ENCODE peak calls at places on chromosome 22, in ten cellular contexts. One of them, this sample, is unnamed.

GRCh38 chr22:17699696-17700330 is 61.3 kb downstream of the BCL2L13 start:
- DNase-seq in GM23338: no peak
- DNase-seq in skeletal muscle cell: no peak
- DNase-seq in brain microvascular endothelial cell: no peak
- DNase-seq in cardiac fibroblast: no peak
- DNase-seq in ascending aorta: no peak
- DNase-seq in fibroblast of the aortic adventitia: no peak
- DNase-seq in cardiac muscle cell: no peak
- DNase-seq in GM12865: no peak
- DNase-seq in colonic mucosa: no peak
- DNase-seq in this sample: no peak

GRCh38 chr22:44698531-44699421 is 3.2 kb upstream of the PRR5 start:
- DNase-seq in GM12865: no peak
- DNase-seq in cardiac fibroblast: peak; percentile 92
- DNase-seq in cardiac muscle cell: peak; percentile 93
- DNase-seq in skeletal muscle cell: peak; percentile 56
- DNase-seq in ascending aorta: no peak
- DNase-seq in GM23338: peak; percentile 71
- DNase-seq in fibroblast of the aortic adventitia: peak; percentile 97
- DNase-seq in brain microvascular endothelial cell: peak; percentile 57
- DNase-seq in colonic mucosa: no peak
- DNase-seq in this sample: peak; percentile 87

GRCh38 chr22:38257170-38257569 is 15.6 kb downstream of the TMEM184B start:
- DNase-seq in cardiac muscle cell: peak; percentile 79
- DNase-seq in cardiac fibroblast: peak; percentile 78
- DNase-seq in GM23338: no peak
- DNase-seq in brain microvascular endothelial cell: no peak
- DNase-seq in GM12865: no peak
- DNase-seq in ascending aorta: no peak
- DNase-seq in colonic mucosa: no peak
- DNase-seq in skeletal muscle cell: no peak
- DNase-seq in fibroblast of the aortic adventitia: peak; percentile 82
- DNase-seq in this sample: no peak

GRCh38 chr22:24427500-24428164 is at the start of gene ADORA2A:
- DNase-seq in skeletal muscle cell: no peak
- DNase-seq in ascending aorta: no peak
- DNase-seq in cardiac fibroblast: no peak
- DNase-seq in cardiac muscle cell: no peak
- DNase-seq in brain microvascular endothelial cell: no peak
- DNase-seq in GM23338: peak; percentile 23
- DNase-seq in colonic mucosa: peak; percentile 51
- DNase-seq in fibroblast of the aortic adventitia: no peak
- DNase-seq in GM12865: peak; percentile 88
- DNase-seq in this sample: no peak

GRCh38 chr22:39419096-39419495 is 19.5 kb downstream of the TAB1 start:
- DNase-seq in fibroblast of the aortic adventitia: no peak
- DNase-seq in colonic mucosa: no peak
- DNase-seq in cardiac muscle cell: no peak
- DNase-seq in cardiac fibroblast: no peak
- DNase-seq in brain microvascular endothelial cell: no peak
- DNase-seq in ascending aorta: no peak
- DNase-seq in skeletal muscle cell: no peak
- DNase-seq in GM12865: no peak
- DNase-seq in GM23338: no peak
- DNase-seq in this sample: no peak

GRCh38 chr22:38477515-38477914 is 9.6 kb downstream of the KDELR3 start:
- DNase-seq in cardiac fibroblast: no peak
- DNase-seq in brain microvascular endothelial cell: no peak
- DNase-seq in ascending aorta: peak; percentile 51
- DNase-seq in GM12865: no peak
- DNase-seq in skeletal muscle cell: no peak
- DNase-seq in colonic mucosa: no peak
- DNase-seq in GM23338: no peak
- DNase-seq in cardiac muscle cell: no peak
- DNase-seq in fibroblast of the aortic adventitia: no peak
- DNase-seq in this sample: no peak

GRCh38 chr22:42283288-42284229 is 13.1 kb upstream of the TCF20 start:
- DNase-seq in brain microvascular endothelial cell: no peak
- DNase-seq in skeletal muscle cell: no peak
- DNase-seq in fibroblast of the aortic adventitia: no peak
- DNase-seq in GM23338: no peak
- DNase-seq in GM12865: no peak
- DNase-seq in cardiac fibroblast: no peak
- DNase-seq in colonic mucosa: no peak
- DNase-seq in cardiac muscle cell: peak; percentile 27
- DNase-seq in ascending aorta: no peak
- DNase-seq in this sample: peak; percentile 75

GRCh38 chr22:17501679-17502285 is 61.5 kb upstream of the SLC25A18 start:
- DNase-seq in GM12865: peak; percentile 80
- DNase-seq in cardiac muscle cell: peak; percentile 85
- DNase-seq in skeletal muscle cell: peak; percentile 26
- DNase-seq in GM23338: peak; percentile 81
- DNase-seq in cardiac fibroblast: peak; percentile 84
- DNase-seq in ascending aorta: no peak
- DNase-seq in fibroblast of the aortic adventitia: peak; percentile 82
- DNase-seq in colonic mucosa: peak; percentile 29
- DNase-seq in brain microvascular endothelial cell: peak; percentile 63
- DNase-seq in this sample: peak; percentile 55

GRCh38 chr22:41782316-41782715 is 18.2 kb upstream of the CCDC134 start:
- DNase-seq in skeletal muscle cell: no peak
- DNase-seq in GM23338: no peak
- DNase-seq in colonic mucosa: no peak
- DNase-seq in cardiac fibroblast: no peak
- DNase-seq in brain microvascular endothelial cell: no peak
- DNase-seq in fibroblast of the aortic adventitia: no peak
- DNase-seq in cardiac muscle cell: no peak
- DNase-seq in ascending aorta: no peak
- DNase-seq in GM12865: no peak
- DNase-seq in this sample: no peak

DNA sequence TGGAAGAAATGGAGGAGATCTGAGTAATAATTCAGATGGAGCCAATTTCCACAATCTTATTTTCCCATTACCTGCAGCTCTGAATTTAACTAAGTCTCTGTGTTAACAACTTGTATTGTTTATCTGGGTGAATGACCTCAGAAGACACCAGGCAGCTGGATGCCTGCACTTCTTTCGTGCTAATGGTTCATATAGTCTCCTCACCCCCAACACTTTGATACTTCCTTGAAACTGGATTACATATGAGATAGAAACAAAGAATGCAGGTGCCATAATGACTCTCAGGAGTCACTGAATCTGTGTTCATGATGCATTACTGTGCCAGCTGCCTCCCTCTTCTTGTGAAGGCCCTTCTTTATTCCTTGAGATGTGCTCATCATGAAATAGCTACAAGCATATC is 125.6 kb upstream of the VPREB1 start:
- DNase-seq in ascending aorta: no peak
- DNase-seq in colonic mucosa: no peak
- DNase-seq in fibroblast of the aortic adventitia: no peak
- DNase-seq in skeletal muscle cell: no peak
- DNase-seq in cardiac fibroblast: no peak
- DNase-seq in GM23338: no peak
- DNase-seq in brain microvascular endothelial cell: no peak
- DNase-seq in GM12865: no peak
- DNase-seq in cardiac muscle cell: no peak
- DNase-seq in this sample: no peak
- H3K4me3 ChIP-seq in ascending aorta: no peak overlapping the region
- H3K4me3 ChIP-seq in colonic mucosa: no peak overlapping the region
- H3K4me3 ChIP-seq in fibroblast of the aortic adventitia: no peak overlapping the region
- H3K4me3 ChIP-seq in skeletal muscle cell: no peak overlapping the region
- H3K4me3 ChIP-seq in cardiac fibroblast: no peak overlapping the region
- H3K4me3 ChIP-seq in GM23338: no peak overlapping the region
- H3K4me3 ChIP-seq in brain microvascular endothelial cell: no peak overlapping the region
- H3K4me3 ChIP-seq in GM12865: no peak overlapping the region
- H3K4me3 ChIP-seq in cardiac muscle cell: no peak overlapping the region
- H3K4me3 ChIP-seq in this sample: no peak overlapping the region

DNA sequence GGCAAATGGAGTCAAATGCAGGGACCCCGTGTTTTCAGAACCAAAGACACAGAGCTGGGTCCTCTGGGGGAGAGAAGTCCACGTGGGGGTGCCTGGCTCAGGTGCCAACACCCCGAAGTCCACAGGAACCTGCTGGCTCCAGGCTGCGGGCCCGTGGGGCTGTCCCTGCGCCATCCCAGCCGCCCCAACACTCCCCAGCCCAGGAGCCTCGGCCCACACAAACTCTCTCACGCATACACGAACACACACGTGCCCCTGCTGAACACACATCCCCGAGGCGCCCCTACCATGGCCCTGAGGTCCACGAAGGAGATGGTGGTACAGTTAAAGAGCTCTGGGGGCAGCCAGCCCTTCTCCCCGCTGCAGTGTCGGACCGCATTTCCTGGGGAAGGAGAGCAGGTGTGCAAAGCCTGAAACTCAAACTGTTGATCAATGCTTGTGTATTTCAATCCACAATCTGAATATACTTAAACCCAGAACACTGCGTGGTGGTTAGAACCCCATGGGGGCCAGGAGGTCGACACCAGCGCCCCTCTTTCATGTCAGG is 54.7 kb downstream of the TRMU start:
- DNase-seq in GM23338: no peak
- DNase-seq in colonic mucosa: no peak
- DNase-seq in GM12865: no peak
- DNase-seq in brain microvascular endothelial cell: no peak
- DNase-seq in fibroblast of the aortic adventitia: no peak
- DNase-seq in skeletal muscle cell: no peak
- DNase-seq in cardiac muscle cell: no peak
- DNase-seq in cardiac fibroblast: no peak
- DNase-seq in ascending aorta: no peak
- DNase-seq in this sample: no peak
- H3K4me3 ChIP-seq in GM23338: no peak overlapping the region
- H3K4me3 ChIP-seq in colonic mucosa: no peak overlapping the region
- H3K4me3 ChIP-seq in GM12865: no peak overlapping the region
- H3K4me3 ChIP-seq in brain microvascular endothelial cell: no peak overlapping the region
- H3K4me3 ChIP-seq in fibroblast of the aortic adventitia: no peak overlapping the region
- H3K4me3 ChIP-seq in skeletal muscle cell: peak overlapping the region; percentile 34
- H3K4me3 ChIP-seq in cardiac muscle cell: no peak overlapping the region
- H3K4me3 ChIP-seq in cardiac fibroblast: no peak overlapping the region
- H3K4me3 ChIP-seq in ascending aorta: no peak overlapping the region
- H3K4me3 ChIP-seq in this sample: no peak overlapping the region

GRCh38 chr22:46056169-46057041 is 79.4 kb upstream of the WNT7B start:
- DNase-seq in GM12865: no peak
- DNase-seq in skeletal muscle cell: no peak
- DNase-seq in ascending aorta: peak; percentile 70
- DNase-seq in GM23338: no peak
- DNase-seq in brain microvascular endothelial cell: no peak
- DNase-seq in cardiac muscle cell: no peak
- DNase-seq in colonic mucosa: no peak
- DNase-seq in fibroblast of the aortic adventitia: peak; percentile 77
- DNase-seq in cardiac fibroblast: no peak
- DNase-seq in this sample: peak; percentile 38
- H3K4me3 ChIP-seq in GM12865: no peak overlapping the region
- H3K4me3 ChIP-seq in skeletal muscle cell: no peak overlapping the region
- H3K4me3 ChIP-seq in ascending aorta: peak overlapping the region; percentile 73
- H3K4me3 ChIP-seq in GM23338: no peak overlapping the region
- H3K4me3 ChIP-seq in brain microvascular endothelial cell: no peak overlapping the region
- H3K4me3 ChIP-seq in cardiac muscle cell: no peak overlapping the region
- H3K4me3 ChIP-seq in colonic mucosa: no peak overlapping the region
- H3K4me3 ChIP-seq in fibroblast of the aortic adventitia: peak overlapping the region; percentile 71
- H3K4me3 ChIP-seq in cardiac fibroblast: peak overlapping the region; percentile 69
- H3K4me3 ChIP-seq in this sample: no peak overlapping the region

DNA sequence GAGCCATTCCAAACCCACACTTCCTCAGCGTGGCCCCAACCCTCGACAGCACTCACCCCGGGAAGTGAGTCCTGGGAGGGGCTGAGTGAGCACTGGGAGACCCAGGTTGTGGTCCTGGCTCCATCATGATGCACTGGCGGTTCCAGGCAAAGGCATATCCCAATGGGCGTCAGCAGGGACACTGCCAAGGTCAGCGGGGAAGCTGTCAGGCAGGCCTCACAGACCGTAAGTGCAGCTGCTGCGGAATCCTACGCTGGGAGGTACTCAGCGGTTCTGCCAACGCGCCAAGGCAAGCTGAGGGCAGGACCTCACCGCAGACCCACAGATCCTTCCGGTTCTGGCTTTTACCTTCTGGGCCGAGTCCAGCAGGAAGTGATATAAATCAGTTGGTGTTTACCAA is 1.4 kb upstream of the GAL3ST1 start:
- DNase-seq in cardiac fibroblast: peak; percentile 13
- DNase-seq in fibroblast of the aortic adventitia: no peak
- DNase-seq in GM23338: no peak
- DNase-seq in GM12865: no peak
- DNase-seq in colonic mucosa: peak; percentile 40
- DNase-seq in cardiac muscle cell: no peak
- DNase-seq in skeletal muscle cell: no peak
- DNase-seq in brain microvascular endothelial cell: no peak
- DNase-seq in ascending aorta: no peak
- DNase-seq in this sample: no peak
- H3K4me3 ChIP-seq in cardiac fibroblast: no peak overlapping the region
- H3K4me3 ChIP-seq in fibroblast of the aortic adventitia: no peak overlapping the region
- H3K4me3 ChIP-seq in GM23338: no peak overlapping the region
- H3K4me3 ChIP-seq in GM12865: no peak overlapping the region
- H3K4me3 ChIP-seq in colonic mucosa: no peak overlapping the region
- H3K4me3 ChIP-seq in cardiac muscle cell: no peak overlapping the region
- H3K4me3 ChIP-seq in skeletal muscle cell: no peak overlapping the region
- H3K4me3 ChIP-seq in brain microvascular endothelial cell: no peak overlapping the region
- H3K4me3 ChIP-seq in ascending aorta: no peak overlapping the region
- H3K4me3 ChIP-seq in this sample: no peak overlapping the region

This sample was measured in endodermal cell.